ENCODE peak calls at places on chromosome 20, in six cellular contexts. One of them, this sample, is unnamed.
A peak's percentile ranks its signal among the peaks of the same experiment; 100 is the strongest.

GRCh38 chr20:543369-544152 is at the start of gene CSNK2A1:
- DNase-seq in A549: peak; percentile 97
- DNase-seq in GM12878: peak; percentile 94
- DNase-seq in H1: peak; percentile 96
- DNase-seq in transverse colon: peak; percentile 96
- DNase-seq in stomach: peak; percentile 95
- DNase-seq in this sample: peak; percentile 92

GRCh38 chr20:25158043-25158442 is 37.5 kb upstream of the ENTPD6 start:
- DNase-seq in GM12878: no peak
- DNase-seq in transverse colon: no peak
- DNase-seq in A549: no peak
- DNase-seq in H1: no peak
- DNase-seq in stomach: no peak
- DNase-seq in this sample: no peak

GRCh38 chr20:1776608-1777475 is 118.4 kb upstream of the SIRPA start:
- DNase-seq in transverse colon: peak; percentile 88
- DNase-seq in A549: peak; percentile 69
- DNase-seq in H1: peak; percentile 97
- DNase-seq in GM12878: peak; percentile 13
- DNase-seq in stomach: peak; percentile 84
- DNase-seq in this sample: peak; percentile 84

GRCh38 chr20:49448917-49449316 is 33.6 kb downstream of the KCNB1 start:
- DNase-seq in stomach: no peak
- DNase-seq in transverse colon: no peak
- DNase-seq in A549: no peak
- DNase-seq in GM12878: no peak
- DNase-seq in H1: no peak
- DNase-seq in this sample: no peak

GRCh38 chr20:57481281-57481711 is 43.6 kb downstream of the CTCFL start:
- DNase-seq in GM12878: no peak
- DNase-seq in stomach: no peak
- DNase-seq in H1: no peak
- DNase-seq in transverse colon: no peak
- DNase-seq in A549: no peak
- DNase-seq in this sample: peak; percentile 30

GRCh38 chr20:13649548-13649947 is 10.8 kb upstream of the TASP1 start:
- DNase-seq in GM12878: no peak
- DNase-seq in stomach: no peak
- DNase-seq in transverse colon: peak; percentile 17
- DNase-seq in H1: peak; percentile 51
- DNase-seq in A549: no peak
- DNase-seq in this sample: no peak

GRCh38 chr20:36404435-36404978 is 98.4 kb downstream of the DLGAP4 start:
- DNase-seq in stomach: no peak
- DNase-seq in H1: no peak
- DNase-seq in A549: no peak
- DNase-seq in transverse colon: no peak
- DNase-seq in GM12878: no peak
- DNase-seq in this sample: no peak

GRCh38 chr20:36202891-36203338 is 33.4 kb upstream of the AAR2 start:
- DNase-seq in A549: peak; percentile 89
- DNase-seq in transverse colon: peak; percentile 72
- DNase-seq in stomach: peak; percentile 74
- DNase-seq in H1: peak; percentile 97
- DNase-seq in GM12878: no peak
- DNase-seq in this sample: peak; percentile 39

GRCh38 chr20:3405696-3406358 is 1.6 kb downstream of the DNAAF9 start:
- DNase-seq in stomach: no peak
- DNase-seq in GM12878: no peak
- DNase-seq in transverse colon: no peak
- DNase-seq in A549: no peak
- DNase-seq in H1: no peak
- DNase-seq in this sample: no peak

GRCh38 chr20:15976047-15976731 is 597.1 kb downstream of the KIF16B start:
- DNase-seq in A549: no peak
- DNase-seq in GM12878: no peak
- DNase-seq in stomach: no peak
- DNase-seq in transverse colon: no peak
- DNase-seq in H1: peak; percentile 59
- DNase-seq in this sample: no peak

GRCh38 chr20:38685853-38686473 is 38.3 kb upstream of the SLC32A1 start:
- DNase-seq in transverse colon: peak; percentile 12
- DNase-seq in H1: peak; percentile 85
- DNase-seq in stomach: peak; percentile 28
- DNase-seq in GM12878: no peak
- DNase-seq in A549: peak; percentile 34
- DNase-seq in this sample: no peak

GRCh38 chr20:4100679-4101078 is 85.3 kb upstream of the RNF24 start:
- DNase-seq in GM12878: no peak
- DNase-seq in transverse colon: no peak
- DNase-seq in stomach: no peak
- DNase-seq in A549: no peak
- DNase-seq in H1: no peak
- DNase-seq in this sample: no peak

GRCh38 chr20:35601021-35601973 is 14.3 kb upstream of the SPAG4 start:
- DNase-seq in stomach: peak; percentile 83
- DNase-seq in GM12878: no peak
- DNase-seq in H1: peak; percentile 91
- DNase-seq in transverse colon: peak; percentile 86
- DNase-seq in A549: peak; percentile 76
- DNase-seq in this sample: peak; percentile 68

GRCh38 chr20:25296094-25297093 is 48.5 kb downstream of the PYGB start:
- DNase-seq in A549: peak; percentile 71
- DNase-seq in stomach: no peak
- DNase-seq in H1: no peak
- DNase-seq in transverse colon: peak; percentile 60
- DNase-seq in GM12878: no peak
- DNase-seq in this sample: no peak

GRCh38 chr20:35773154-35773751 is 1.4 kb downstream of the PHF20 start:
- DNase-seq in stomach: peak; percentile 54
- DNase-seq in A549: no peak
- DNase-seq in GM12878: peak; percentile 36
- DNase-seq in transverse colon: peak; percentile 55
- DNase-seq in H1: no peak
- DNase-seq in this sample: peak; percentile 30

GRCh38 chr20:45014671-45015415 is 48.5 kb downstream of the STK4 start:
- DNase-seq in H1: no peak
- DNase-seq in transverse colon: no peak
- DNase-seq in GM12878: no peak
- DNase-seq in stomach: no peak
- DNase-seq in A549: no peak
- DNase-seq in this sample: no peak

GRCh38 chr20:37541326-37541725 is 13.7 kb upstream of the BLCAP start:
- DNase-seq in stomach: no peak
- DNase-seq in A549: no peak
- DNase-seq in H1: no peak
- DNase-seq in GM12878: no peak
- DNase-seq in transverse colon: no peak
- DNase-seq in this sample: no peak

GRCh38 chr20:59525500-59526241 is 78.7 kb upstream of the PHACTR3 start:
- DNase-seq in transverse colon: peak; percentile 48
- DNase-seq in GM12878: no peak
- DNase-seq in A549: peak; percentile 66
- DNase-seq in stomach: peak; percentile 58
- DNase-seq in H1: peak; percentile 87
- DNase-seq in this sample: no peak

GRCh38 chr20:30910937-30911725 is 346.3 kb upstream of the DEFB115 start:
- DNase-seq in H1: no peak
- DNase-seq in transverse colon: no peak
- DNase-seq in A549: no peak
- DNase-seq in GM12878: no peak
- DNase-seq in stomach: no peak
- DNase-seq in this sample: no peak

GRCh38 chr20:19975436-19975799 is 41.7 kb upstream of the NAA20 start:
- DNase-seq in GM12878: no peak
- DNase-seq in stomach: no peak
- DNase-seq in A549: peak; percentile 59
- DNase-seq in transverse colon: no peak
- DNase-seq in H1: peak; percentile 37
- DNase-seq in this sample: no peak

GRCh38 chr20:22576273-22576672 is 8.1 kb downstream of the FOXA2 start:
- DNase-seq in stomach: no peak
- DNase-seq in A549: no peak
- DNase-seq in H1: no peak
- DNase-seq in transverse colon: no peak
- DNase-seq in GM12878: no peak
- DNase-seq in this sample: no peak

GRCh38 chr20:22574545-22575086 is 9.8 kb downstream of the FOXA2 start:
- DNase-seq in GM12878: no peak
- DNase-seq in transverse colon: no peak
- DNase-seq in stomach: no peak
- DNase-seq in H1: no peak
- DNase-seq in A549: no peak
- DNase-seq in this sample: no peak

GRCh38 chr20:22576733-22577514 is 7.4 kb downstream of the FOXA2 start:
- DNase-seq in stomach: no peak
- DNase-seq in GM12878: no peak
- DNase-seq in A549: no peak
- DNase-seq in H1: peak; percentile 52
- DNase-seq in transverse colon: no peak
- DNase-seq in this sample: no peak

GRCh38 chr20:22575087-22575721 is 9.2 kb downstream of the FOXA2 start:
- DNase-seq in H1: peak; percentile 50
- DNase-seq in stomach: no peak
- DNase-seq in transverse colon: peak; percentile 16
- DNase-seq in A549: no peak
- DNase-seq in GM12878: no peak
- DNase-seq in this sample: no peak

GRCh38 chr20:22575737-22576136 is 8.6 kb downstream of the FOXA2 start:
- DNase-seq in A549: no peak
- DNase-seq in GM12878: no peak
- DNase-seq in transverse colon: no peak
- DNase-seq in H1: no peak
- DNase-seq in stomach: no peak
- DNase-seq in this sample: no peak
- H3K4me1 ChIP-seq in A549: peaks cover 39% of the 10 kb centered on the region
- H3K4me1 ChIP-seq in GM12878: peaks cover 17% of the 10 kb centered on the region
- H3K4me1 ChIP-seq in transverse colon: peaks cover 23% of the 10 kb centered on the region
- H3K4me1 ChIP-seq in H1: peaks cover 42% of the 10 kb centered on the region
- H3K4me1 ChIP-seq in stomach: peaks cover 45% of the 10 kb centered on the region
- H3K4me1 ChIP-seq in this sample: no peaks in the 10 kb centered on the region

GRCh38 chr20:63878855-63879254 is 13.8 kb downstream of the TPD52L2 start:
- DNase-seq in transverse colon: no peak
- DNase-seq in GM12878: no peak
- DNase-seq in A549: no peak
- DNase-seq in stomach: no peak
- DNase-seq in H1: no peak
- DNase-seq in this sample: no peak

GRCh38 chr20:63876489-63877036 is 11.5 kb downstream of the TPD52L2 start:
- DNase-seq in A549: no peak
- DNase-seq in stomach: no peak
- DNase-seq in GM12878: no peak
- DNase-seq in transverse colon: no peak
- DNase-seq in H1: no peak
- DNase-seq in this sample: no peak

GRCh38 chr20:63874254-63874653 is 9.2 kb downstream of the TPD52L2 start:
- DNase-seq in transverse colon: no peak
- DNase-seq in GM12878: no peak
- DNase-seq in A549: no peak
- DNase-seq in H1: no peak
- DNase-seq in stomach: no peak
- DNase-seq in this sample: no peak

GRCh38 chr20:63879264-63879663 is 14.2 kb downstream of the TPD52L2 start:
- DNase-seq in H1: no peak
- DNase-seq in transverse colon: no peak
- DNase-seq in GM12878: no peak
- DNase-seq in stomach: no peak
- DNase-seq in A549: no peak
- DNase-seq in this sample: no peak

DNA sequence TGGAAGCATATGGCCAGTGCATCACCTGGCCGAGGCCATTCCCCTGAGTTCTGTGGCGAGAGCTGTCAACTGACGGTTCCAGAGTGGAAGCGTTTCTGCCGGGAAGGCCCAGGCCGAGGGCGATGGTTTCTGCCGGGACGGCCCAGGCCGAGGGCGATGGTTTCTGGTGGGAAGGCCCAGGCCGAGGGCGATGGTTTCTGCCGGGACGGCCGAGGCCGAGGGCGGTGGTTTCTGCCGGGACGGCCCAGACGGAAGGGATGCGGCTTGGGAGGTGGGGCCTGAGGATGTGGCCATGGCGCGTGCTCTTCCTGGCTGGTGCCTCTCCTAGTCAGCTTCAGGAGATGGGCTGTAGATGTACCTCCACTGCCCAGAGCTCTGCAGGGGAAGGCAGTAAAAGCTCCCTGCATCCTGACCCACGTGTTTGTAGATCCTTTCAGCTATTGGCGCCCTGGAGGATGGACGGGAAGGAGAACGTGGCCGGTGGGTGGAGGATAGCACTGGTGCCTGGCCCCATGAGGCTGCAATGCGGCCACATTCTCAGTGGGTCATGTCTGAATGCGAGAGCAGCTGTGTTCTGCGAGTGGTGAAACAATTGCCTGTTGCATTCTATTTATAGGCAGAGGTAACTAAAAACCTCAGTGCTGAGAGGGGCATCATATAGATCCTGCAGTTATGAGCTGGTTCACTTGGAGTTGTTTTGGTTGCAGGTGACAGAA is 12.8 kb downstream of the TPD52L2 start:
- DNase-seq in GM12878: no peak
- DNase-seq in A549: no peak
- DNase-seq in transverse colon: no peak
- DNase-seq in stomach: no peak
- DNase-seq in H1: no peak
- DNase-seq in this sample: no peak
- TF ChIP-seq POLR2A in GM12878: no peak
- TF ChIP-seq POLR2A in A549: no peak
- TF ChIP-seq POLR2A in transverse colon: no peak
- TF ChIP-seq POLR2A in stomach: no peak
- TF ChIP-seq POLR2A in H1: no peak
- TF ChIP-seq POLR2A in this sample: no peak

GRCh38 chr20:63369024-63369530 is 7.9 kb upstream of the CHRNA4 start:
- DNase-seq in GM12878: no peak
- DNase-seq in H1: no peak
- DNase-seq in transverse colon: no peak
- DNase-seq in A549: no peak
- DNase-seq in stomach: no peak
- DNase-seq in this sample: no peak
- H3K27ac ChIP-seq in GM12878: no peak overlapping the region
- H3K27ac ChIP-seq in H1: no peak overlapping the region
- H3K27ac ChIP-seq in transverse colon: no peak overlapping the region
- H3K27ac ChIP-seq in A549: no peak overlapping the region
- H3K27ac ChIP-seq in stomach: no peak overlapping the region
- H3K27ac ChIP-seq in this sample: no peak overlapping the region

GRCh38 chr20:41048475-41049242 is 20.0 kb downstream of the TOP1 start:
- DNase-seq in stomach: no peak
- DNase-seq in A549: no peak
- DNase-seq in transverse colon: no peak
- DNase-seq in H1: no peak
- DNase-seq in GM12878: no peak
- DNase-seq in this sample: no peak

GRCh38 chr20:41047279-41047974 is 18.8 kb downstream of the TOP1 start:
- DNase-seq in A549: no peak
- DNase-seq in transverse colon: no peak
- DNase-seq in GM12878: no peak
- DNase-seq in stomach: no peak
- DNase-seq in H1: no peak
- DNase-seq in this sample: no peak

GRCh38 chr20:41045680-41046079 is 17.1 kb downstream of the TOP1 start:
- DNase-seq in GM12878: no peak
- DNase-seq in H1: no peak
- DNase-seq in A549: no peak
- DNase-seq in transverse colon: no peak
- DNase-seq in stomach: no peak
- DNase-seq in this sample: no peak

GRCh38 chr20:41047975-41048305 is 19.3 kb downstream of the TOP1 start:
- DNase-seq in transverse colon: no peak
- DNase-seq in A549: no peak
- DNase-seq in H1: no peak
- DNase-seq in stomach: no peak
- DNase-seq in GM12878: no peak
- DNase-seq in this sample: no peak

GRCh38 chr20:41046716-41047115 is 18.1 kb downstream of the TOP1 start:
- DNase-seq in H1: no peak
- DNase-seq in GM12878: no peak
- DNase-seq in A549: no peak
- DNase-seq in stomach: no peak
- DNase-seq in transverse colon: no peak
- DNase-seq in this sample: no peak
- H3K4me1 ChIP-seq in H1: peaks cover 21% of the 10 kb centered on the region
- H3K4me1 ChIP-seq in GM12878: peaks cover 44% of the 10 kb centered on the region
- H3K4me1 ChIP-seq in A549: peaks cover 58% of the 10 kb centered on the region
- H3K4me1 ChIP-seq in stomach: peaks cover 98% of the 10 kb centered on the region
- H3K4me1 ChIP-seq in transverse colon: peaks cover 80% of the 10 kb centered on the region
- H3K4me1 ChIP-seq in this sample: peaks cover 3% of the 10 kb centered on the region